ENCODE peak calls at places on chromosomes 1 and 21, in eight cellular contexts. Q is heart left ventricle, W is mesendoderm, F is GM23248, B is neuronal stem cell, Z is PC-9, X is right atrium auricular region, G is right lobe of liver. N is an unnamed sample.

GRCh38 chr1:183635112-183635605 is 424 bp downstream of the ARPC5 start:
- DNase-seq in X (no peak), B (no peak), G (peak), Q (peak), Z (no peak), W (no peak), F (peak), N (no peak)

GRCh38 chr1:41751804-41752513 is 166.8 kb downstream of the HIVEP3 start:
- DNase-seq in Z (no peak), G (no peak), B (no peak), Q (no peak), F (peak), X (no peak), W (no peak), N (no peak)

GRCh38 chr1:207952617-207953542 is 42.0 kb upstream of the CD34 start:
- DNase-seq in W (no peak), B (no peak), G (no peak), X (no peak), F (no peak), Z (no peak), Q (no peak), N (no peak)

GRCh38 chr1:183898001-183898396 is 93.1 kb downstream of the RGL1 start:
- DNase-seq in Z (no peak), X (no peak), G (no peak), F (no peak), B (no peak), Q (no peak), W (peak), N (no peak)

GRCh38 chr1:53046930-53047329 is 15.1 kb upstream of the PODN start:
- DNase-seq in Q (peak), X (no peak), B (no peak), F (peak), Z (peak), W (no peak), G (peak), N (no peak)

GRCh38 chr21:34088752-34089151 is 15.4 kb downstream of the MRPS6 start:
- DNase-seq in Z (no peak), Q (no peak), W (no peak), G (no peak), X (no peak), F (no peak), B (no peak), N (no peak)

GRCh38 chr1:114758251-114758832 is 558 bp upstream of the CSDE1 start:
- DNase-seq in B (no peak), Z (peak), Q (no peak), F (peak), X (no peak), G (no peak), W (peak), N (peak)

GRCh38 chr1:25805863-25806225 is 5.9 kb downstream of the SELENON start:
- DNase-seq in X (no peak), G (no peak), Z (no peak), B (no peak), W (no peak), Q (no peak), F (peak), N (no peak)

GRCh38 chr21:44736291-44737004 is 25.1 kb upstream of the TSPEAR start:
- DNase-seq in G (peak), B (no peak), W (no peak), Q (no peak), X (no peak), Z (peak), F (no peak), N (no peak)

GRCh38 chr1:15283500-15283899 is 36.5 kb downstream of the FHAD1 start:
- DNase-seq in X (no peak), B (no peak), Q (peak), G (no peak), Z (no peak), F (peak), W (no peak), N (peak)

GRCh38 chr1:10827377-10828333 is 31.2 kb upstream of the CASZ1 start:
- DNase-seq in Q (no peak), Z (no peak), W (no peak), X (no peak), B (no peak), G (no peak), F (no peak), N (no peak)

GRCh38 chr1:12177999-12178441 is 11.2 kb downstream of the TNFRSF1B start:
- DNase-seq in Q (peak), W (no peak), G (peak), F (peak), X (peak), Z (no peak), B (no peak), N (no peak)

GRCh38 chr21:34782666-34783365 is 114.0 kb downstream of the CLIC6 start:
- DNase-seq in F (peak), Z (no peak), G (no peak), X (no peak), B (no peak), W (peak), Q (no peak), N (no peak)

GRCh38 chr1:35120458-35121133 is 41.4 kb downstream of the ZMYM1 start:
- DNase-seq in F (peak), Q (no peak), B (no peak), G (peak), X (no peak), Z (no peak), W (no peak), N (no peak)

GRCh38 chr1:228280106-228280901 is 72.5 kb downstream of the OBSCN start:
- DNase-seq in Q (peak), F (no peak), X (no peak), Z (no peak), G (peak), B (no peak), W (no peak), N (no peak)

GRCh38 chr1:116360435-116361173 is 12.4 kb upstream of the ATP1A1 start:
- DNase-seq in F (peak), G (no peak), B (no peak), Z (peak), W (no peak), Q (no peak), X (no peak), N (no peak)

GRCh38 chr1:156112276-156113137 is 2.0 kb upstream of the LMNA start:
- DNase-seq in B (no peak), G (no peak), W (no peak), Q (no peak), Z (no peak), X (no peak), F (no peak), N (no peak)
- H3K27ac ChIP-seq in B (peak), G (no peak), W (no peak), Q (peak), Z (no peak), X (peak), F (peak), N (no peak)

GRCh38 chr1:94614168-94614815 is 72.7 kb upstream of the F3 start:
- DNase-seq in Q (no peak), Z (no peak), W (no peak), F (no peak), X (no peak), B (no peak), G (no peak), N (no peak)
- H3K27ac ChIP-seq in Q (no peak), Z (no peak), W (no peak), F (no peak), X (no peak), B (no peak), G (no peak), N (no peak)

GRCh38 chr1:213647864-213648650 is 339.7 kb upstream of the PROX1 start:
- DNase-seq in G (no peak), Q (no peak), Z (peak), X (no peak), F (no peak), B (no peak), W (peak), N (no peak)
- H3K27ac ChIP-seq in G (no peak), Q (no peak), Z (peak), X (no peak), F (no peak), B (no peak), W (no peak), N (no peak)

DNA sequence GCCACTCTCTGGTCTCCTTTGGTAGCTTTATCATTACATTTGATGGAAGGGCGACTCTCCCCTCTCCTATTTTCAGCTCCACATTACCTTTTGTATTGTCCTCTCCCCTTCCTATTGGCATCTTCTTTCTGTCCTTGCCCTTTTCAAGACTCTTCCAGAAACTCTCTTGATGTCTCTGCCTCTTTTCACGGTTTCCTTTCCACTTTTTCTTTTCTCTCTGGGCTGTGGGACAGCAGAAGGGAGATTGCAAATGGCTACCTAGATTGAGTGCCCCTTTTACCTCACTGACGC is 17.5 kb downstream of the IER5 start:
- DNase-seq in X (no peak), F (no peak), Z (no peak), Q (no peak), B (no peak), W (no peak), G (no peak), N (no peak)
- H3K27ac ChIP-seq in X (peak), F (peak), Z (no peak), Q (peak), B (peak), W (no peak), G (no peak), N (no peak)

GRCh38 chr1:111221633-111222286 is 5.8 kb upstream of the CHI3L2 start:
- DNase-seq in B (no peak), X (no peak), F (no peak), Q (no peak), W (peak), Z (no peak), G (no peak), N (no peak)
- H3K27ac ChIP-seq in B (no peak), X (no peak), F (no peak), Q (no peak), W (peak), Z (no peak), G (no peak), N (no peak)

GRCh38 chr1:234296481-234296880 is 76.8 kb upstream of the COA6 start:
- DNase-seq in W (no peak), F (no peak), X (no peak), Z (no peak), Q (no peak), B (no peak), G (no peak), N (no peak)

GRCh38 chr1:234297668-234298067 is 75.6 kb upstream of the COA6 start:
- DNase-seq in W (no peak), F (no peak), Z (no peak), Q (no peak), B (no peak), G (no peak), X (no peak), N (no peak)

GRCh38 chr1:234303231-234303630 is 70.0 kb upstream of the COA6 start:
- DNase-seq in B (no peak), Q (no peak), Z (no peak), F (no peak), G (no peak), X (no peak), W (no peak), N (no peak)

GRCh38 chr1:234300096-234300495 is 73.2 kb upstream of the COA6 start:
- DNase-seq in Z (no peak), Q (no peak), B (no peak), G (no peak), X (no peak), F (no peak), W (no peak), N (no peak)

DNA sequence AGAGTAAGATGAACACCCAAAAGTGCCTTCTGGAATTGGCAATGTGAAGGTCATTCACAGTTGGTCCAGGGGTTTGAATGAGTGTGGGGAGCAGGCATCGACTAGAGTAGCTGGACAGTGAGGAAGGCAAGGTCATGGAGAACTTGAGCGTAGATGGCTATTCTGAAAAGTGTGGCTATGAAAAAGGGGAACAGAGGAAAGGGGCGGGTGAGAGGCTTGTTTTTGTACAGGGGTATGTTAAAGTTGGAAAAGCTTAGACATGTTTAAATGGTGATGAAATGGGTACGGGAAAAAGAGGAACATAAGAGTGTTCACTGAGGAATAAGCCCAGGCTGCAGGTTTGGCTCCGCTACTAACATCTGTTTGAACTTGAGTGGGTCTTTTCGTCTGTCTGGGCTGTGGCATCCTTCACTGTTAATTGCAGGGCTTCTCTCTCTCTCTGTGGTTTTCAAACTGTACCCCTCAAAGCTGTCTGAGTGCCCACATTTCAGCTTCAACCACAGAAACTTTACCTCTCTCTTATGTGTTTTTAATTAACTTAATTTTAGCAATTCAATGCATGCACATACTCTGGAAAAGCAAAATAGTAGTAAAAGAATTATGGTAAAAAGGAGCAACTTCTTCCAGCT is 70.8 kb upstream of the COA6 start:
- DNase-seq in B (no peak), W (no peak), Z (no peak), Q (no peak), X (no peak), G (no peak), F (no peak), N (no peak)
- H3K27ac ChIP-seq in B (no peak), W (no peak), Z (no peak), Q (no peak), X (no peak), G (no peak), F (no peak), N (no peak)

GRCh38 chr1:18299441-18300338 is 181.0 kb upstream of the KLHDC7A start:
- DNase-seq in Q (no peak), B (peak), W (peak), G (no peak), Z (no peak), F (peak), X (no peak), N (no peak)
- H3K27ac ChIP-seq in Q (no peak), B (no peak), W (no peak), G (no peak), Z (no peak), F (no peak), X (no peak), N (no peak)

GRCh38 chr1:240306673-240307072 is 215.0 kb downstream of the FMN2 start:
- DNase-seq in B (no peak), W (no peak), F (peak), Q (no peak), Z (no peak), G (no peak), X (no peak), N (no peak)

GRCh38 chr1:240308061-240308460 is 216.4 kb downstream of the FMN2 start:
- DNase-seq in B (no peak), Q (no peak), W (no peak), G (no peak), F (no peak), X (no peak), Z (no peak), N (no peak)

GRCh38 chr1:240309804-240310203 is 218.1 kb downstream of the FMN2 start:
- DNase-seq in X (no peak), G (no peak), Z (no peak), B (no peak), W (no peak), Q (no peak), F (no peak), N (no peak)

GRCh38 chr1:240312872-240313271 is 221.2 kb downstream of the FMN2 start:
- DNase-seq in F (peak), Q (no peak), X (no peak), G (no peak), B (no peak), W (peak), Z (no peak), N (no peak)

DNA sequence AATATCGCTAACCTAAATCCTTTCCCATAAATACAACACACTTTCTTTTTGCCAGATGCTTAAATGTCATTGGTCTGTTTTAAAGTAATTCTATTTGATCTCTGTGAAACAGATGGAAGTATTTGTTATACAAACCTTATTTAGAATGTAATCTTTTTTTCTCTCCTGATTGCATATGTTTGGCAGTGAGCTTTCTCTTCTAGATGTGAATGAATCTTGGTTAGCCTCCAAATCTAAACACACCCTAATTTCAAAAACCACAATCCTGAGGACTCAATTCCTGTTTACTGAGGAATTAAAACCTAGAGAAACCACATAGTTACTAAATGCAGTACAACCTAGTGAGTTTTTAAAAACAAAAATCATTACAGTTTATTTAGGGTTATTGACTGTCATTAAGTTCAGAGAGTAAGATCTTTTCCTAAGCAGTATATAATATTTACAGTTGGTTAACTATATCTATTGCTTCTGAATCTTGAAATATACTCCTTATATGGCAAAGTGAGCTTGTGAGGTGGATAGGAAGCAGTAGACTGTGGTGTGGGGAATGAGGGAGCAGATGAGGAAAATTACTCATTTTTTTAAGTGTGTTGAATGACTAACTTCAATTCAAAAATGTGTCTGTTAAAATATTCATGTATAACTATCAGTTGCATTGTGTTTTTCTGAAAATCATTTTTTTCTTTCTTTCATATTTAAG is 218.7 kb downstream of the FMN2 start:
- DNase-seq in G (no peak), F (peak), W (no peak), Z (no peak), X (no peak), Q (no peak), B (no peak), N (no peak)
- H3K27ac ChIP-seq in G (no peak), F (peak), W (no peak), Z (no peak), X (no peak), Q (no peak), B (no peak), N (no peak)

GRCh38 chr1:226871047-226871365 is 590 bp downstream of the PSEN2 start:
- DNase-seq in Q (no peak), G (no peak), Z (no peak), W (no peak), B (no peak), X (no peak), F (no peak), N (no peak)

GRCh38 chr1:226870323-226871046 is at the start of gene PSEN2:
- DNase-seq in F (peak), W (peak), B (peak), Q (peak), Z (no peak), X (peak), G (peak), N (no peak)

GRCh38 chr1:226871636-226872327 is 1.4 kb downstream of the PSEN2 start:
- DNase-seq in G (no peak), F (no peak), Q (no peak), W (no peak), X (peak), Z (no peak), B (no peak), N (no peak)

GRCh38 chr1:226873771-226874578 is 3.6 kb downstream of the PSEN2 start:
- DNase-seq in B (no peak), Z (no peak), G (no peak), W (no peak), Q (no peak), X (peak), F (no peak), N (no peak)

DNA sequence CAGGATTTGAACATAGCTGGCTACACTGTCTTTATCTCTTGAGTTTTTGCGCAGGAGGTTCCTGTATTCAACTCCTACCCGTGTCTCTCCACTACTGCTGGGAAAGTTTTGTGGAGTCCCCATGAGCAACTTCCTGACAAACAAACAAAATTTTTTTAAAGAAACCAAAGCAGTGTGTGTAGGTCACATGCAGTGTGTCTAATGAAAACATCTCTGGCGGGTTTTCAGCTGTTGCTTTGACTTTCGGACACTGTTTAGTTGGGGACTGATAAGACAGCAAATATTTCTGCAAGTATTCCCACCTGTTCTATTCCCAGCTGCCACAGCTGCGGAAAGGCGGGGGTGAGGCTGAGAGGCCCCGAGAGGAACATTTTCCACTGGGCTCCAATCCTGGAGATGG is 2.0 kb downstream of the PSEN2 start:
- DNase-seq in G (no peak), X (peak), Z (no peak), B (no peak), Q (no peak), W (no peak), F (no peak), N (no peak)
- H3K27ac ChIP-seq in G (peak), X (no peak), Z (no peak), B (no peak), Q (no peak), W (no peak), F (no peak), N (no peak)

GRCh38 chr1:234479310-234479559 is 256 bp upstream of the TARBP1 start:
- DNase-seq in Q (no peak), B (no peak), X (no peak), F (no peak), W (no peak), Z (no peak), G (no peak), N (no peak)

GRCh38 chr1:234478481-234479309 is at the start of gene TARBP1:
- DNase-seq in Q (peak), B (peak), X (no peak), G (peak), Z (peak), W (peak), F (peak), N (no peak)

GRCh38 chr1:234478152-234478480 is 863 bp downstream of the TARBP1 start:
- DNase-seq in X (no peak), Z (peak), F (peak), W (peak), G (peak), B (no peak), Q (no peak), N (no peak)

GRCh38 chr1:234476172-234476571 is 2.8 kb downstream of the TARBP1 start:
- DNase-seq in Q (no peak), X (no peak), F (no peak), B (no peak), G (no peak), W (no peak), Z (no peak), N (no peak)

GRCh38 chr1:234477373-234478151 is 1.4 kb downstream of the TARBP1 start:
- DNase-seq in B (peak), Q (no peak), F (peak), W (no peak), G (no peak), X (no peak), Z (no peak), N (no peak)
- H3K27ac ChIP-seq in B (no peak), Q (peak), F (no peak), W (no peak), G (peak), X (peak), Z (peak), N (peak)

N was measured in epithelial cell of prostate.